ENCODE peak calls at places on chromosomes 12 and 14, in seven cellular contexts. One of them, this sample, is unnamed.

GRCh38 chr12:116635487-116635886 is 76.3 kb downstream of the MAP1LC3B2 start:
- DNase-seq in foreskin fibroblast: no peak
- DNase-seq in A549: no peak
- DNase-seq in upper lobe of right lung: no peak
- DNase-seq in AG09309: no peak
- DNase-seq in cardiac fibroblast: no peak
- DNase-seq in tibial artery: no peak
- DNase-seq in this sample: no peak

GRCh38 chr12:54036620-54037359 is 3.9 kb downstream of the HOXC5 start:
- DNase-seq in tibial artery: peak
- DNase-seq in A549: peak
- DNase-seq in AG09309: no peak
- DNase-seq in upper lobe of right lung: no peak
- DNase-seq in foreskin fibroblast: peak
- DNase-seq in cardiac fibroblast: no peak
- DNase-seq in this sample: no peak

GRCh38 chr12:70619471-70620152 is 17.6 kb downstream of the PTPRB start:
- DNase-seq in upper lobe of right lung: no peak
- DNase-seq in tibial artery: no peak
- DNase-seq in A549: no peak
- DNase-seq in AG09309: peak
- DNase-seq in cardiac fibroblast: no peak
- DNase-seq in foreskin fibroblast: peak
- DNase-seq in this sample: no peak

GRCh38 chr14:68473794-68474193 is 319.1 kb downstream of the ZFP36L1 start:
- DNase-seq in foreskin fibroblast: peak
- DNase-seq in upper lobe of right lung: no peak
- DNase-seq in tibial artery: no peak
- DNase-seq in AG09309: no peak
- DNase-seq in cardiac fibroblast: peak
- DNase-seq in A549: peak
- DNase-seq in this sample: peak

GRCh38 chr14:56294125-56294524 is 175.9 kb downstream of the PELI2 start:
- DNase-seq in AG09309: no peak
- DNase-seq in cardiac fibroblast: no peak
- DNase-seq in upper lobe of right lung: no peak
- DNase-seq in foreskin fibroblast: no peak
- DNase-seq in tibial artery: no peak
- DNase-seq in A549: peak
- DNase-seq in this sample: no peak

GRCh38 chr14:74843653-74844052 is 32.3 kb downstream of the PROX2 start:
- DNase-seq in A549: no peak
- DNase-seq in cardiac fibroblast: peak
- DNase-seq in upper lobe of right lung: no peak
- DNase-seq in tibial artery: no peak
- DNase-seq in AG09309: no peak
- DNase-seq in foreskin fibroblast: peak
- DNase-seq in this sample: no peak

GRCh38 chr12:67714648-67715047 is 66.1 kb downstream of the DYRK2 start:
- DNase-seq in AG09309: no peak
- DNase-seq in foreskin fibroblast: peak
- DNase-seq in A549: peak
- DNase-seq in cardiac fibroblast: no peak
- DNase-seq in tibial artery: no peak
- DNase-seq in upper lobe of right lung: no peak
- DNase-seq in this sample: no peak

GRCh38 chr12:62075860-62076259 is 184.3 kb upstream of the USP15 start:
- DNase-seq in foreskin fibroblast: no peak
- DNase-seq in A549: no peak
- DNase-seq in tibial artery: no peak
- DNase-seq in cardiac fibroblast: no peak
- DNase-seq in AG09309: no peak
- DNase-seq in upper lobe of right lung: no peak
- DNase-seq in this sample: no peak

GRCh38 chr12:116116650-116117424 is 160.7 kb downstream of the MED13L start:
- DNase-seq in AG09309: no peak
- DNase-seq in foreskin fibroblast: peak
- DNase-seq in tibial artery: no peak
- DNase-seq in A549: no peak
- DNase-seq in upper lobe of right lung: no peak
- DNase-seq in cardiac fibroblast: no peak
- DNase-seq in this sample: no peak

GRCh38 chr12:98399532-98399931 is 115.9 kb upstream of the TMPO start:
- DNase-seq in cardiac fibroblast: peak
- DNase-seq in foreskin fibroblast: peak
- DNase-seq in AG09309: peak
- DNase-seq in tibial artery: no peak
- DNase-seq in A549: peak
- DNase-seq in upper lobe of right lung: no peak
- DNase-seq in this sample: no peak

GRCh38 chr14:60758875-60759274 is 24.3 kb downstream of the MNAT1 start:
- DNase-seq in foreskin fibroblast: no peak
- DNase-seq in upper lobe of right lung: no peak
- DNase-seq in tibial artery: no peak
- DNase-seq in A549: no peak
- DNase-seq in cardiac fibroblast: no peak
- DNase-seq in AG09309: no peak
- DNase-seq in this sample: no peak

GRCh38 chr12:124518051-124518932 is 49.1 kb downstream of the NCOR2 start:
- DNase-seq in AG09309: peak
- DNase-seq in upper lobe of right lung: peak
- DNase-seq in A549: peak
- DNase-seq in tibial artery: peak
- DNase-seq in cardiac fibroblast: peak
- DNase-seq in foreskin fibroblast: peak
- DNase-seq in this sample: peak

GRCh38 chr12:71478277-71478676 is 38.7 kb downstream of the LGR5 start:
- DNase-seq in foreskin fibroblast: peak
- DNase-seq in AG09309: no peak
- DNase-seq in cardiac fibroblast: no peak
- DNase-seq in tibial artery: no peak
- DNase-seq in A549: no peak
- DNase-seq in upper lobe of right lung: no peak
- DNase-seq in this sample: no peak

GRCh38 chr14:104985675-104986486 is at the start of gene CLBA1:
- DNase-seq in cardiac fibroblast: peak
- DNase-seq in A549: peak
- DNase-seq in upper lobe of right lung: peak
- DNase-seq in tibial artery: peak
- DNase-seq in AG09309: no peak
- DNase-seq in foreskin fibroblast: peak
- DNase-seq in this sample: no peak

GRCh38 chr12:94640134-94640928 is 10.0 kb downstream of the TMCC3 start:
- DNase-seq in cardiac fibroblast: peak
- DNase-seq in AG09309: peak
- DNase-seq in A549: no peak
- DNase-seq in tibial artery: no peak
- DNase-seq in upper lobe of right lung: no peak
- DNase-seq in foreskin fibroblast: peak
- DNase-seq in this sample: peak

GRCh38 chr12:4987076-4987775 is 56.5 kb upstream of the KCNA5 start:
- DNase-seq in tibial artery: no peak
- DNase-seq in cardiac fibroblast: no peak
- DNase-seq in foreskin fibroblast: no peak
- DNase-seq in AG09309: no peak
- DNase-seq in A549: no peak
- DNase-seq in upper lobe of right lung: no peak
- DNase-seq in this sample: no peak

GRCh38 chr12:21165048-21165447 is 34.1 kb downstream of the SLCO1B1 start:
- DNase-seq in AG09309: no peak
- DNase-seq in cardiac fibroblast: no peak
- DNase-seq in tibial artery: no peak
- DNase-seq in upper lobe of right lung: no peak
- DNase-seq in A549: no peak
- DNase-seq in foreskin fibroblast: no peak
- DNase-seq in this sample: no peak

GRCh38 chr12:124514996-124515932 is 52.1 kb downstream of the NCOR2 start:
- DNase-seq in upper lobe of right lung: no peak
- DNase-seq in foreskin fibroblast: no peak
- DNase-seq in AG09309: no peak
- DNase-seq in cardiac fibroblast: no peak
- DNase-seq in A549: no peak
- DNase-seq in tibial artery: no peak
- DNase-seq in this sample: no peak

GRCh38 chr12:54300732-54301427 is at the start of gene NFE2:
- DNase-seq in tibial artery: no peak
- DNase-seq in upper lobe of right lung: peak
- DNase-seq in cardiac fibroblast: peak
- DNase-seq in foreskin fibroblast: peak
- DNase-seq in A549: peak
- DNase-seq in AG09309: no peak
- DNase-seq in this sample: no peak

GRCh38 chr14:64704743-64705405 is 650 bp downstream of the PLEKHG3 start:
- DNase-seq in tibial artery: peak
- DNase-seq in cardiac fibroblast: no peak
- DNase-seq in upper lobe of right lung: peak
- DNase-seq in A549: no peak
- DNase-seq in foreskin fibroblast: peak
- DNase-seq in AG09309: no peak
- DNase-seq in this sample: no peak

GRCh38 chr14:64706119-64706465 is 1.9 kb downstream of the PLEKHG3 start:
- DNase-seq in AG09309: no peak
- DNase-seq in cardiac fibroblast: no peak
- DNase-seq in A549: no peak
- DNase-seq in upper lobe of right lung: no peak
- DNase-seq in foreskin fibroblast: no peak
- DNase-seq in tibial artery: no peak
- DNase-seq in this sample: no peak

GRCh38 chr14:64704145-64704742 is at the start of gene PLEKHG3:
- DNase-seq in foreskin fibroblast: peak
- DNase-seq in cardiac fibroblast: peak
- DNase-seq in A549: peak
- DNase-seq in AG09309: no peak
- DNase-seq in tibial artery: peak
- DNase-seq in upper lobe of right lung: peak
- DNase-seq in this sample: no peak

GRCh38 chr14:64706552-64707193 is 2.4 kb downstream of the PLEKHG3 start:
- DNase-seq in cardiac fibroblast: no peak
- DNase-seq in foreskin fibroblast: no peak
- DNase-seq in AG09309: no peak
- DNase-seq in upper lobe of right lung: no peak
- DNase-seq in tibial artery: peak
- DNase-seq in A549: peak
- DNase-seq in this sample: no peak

GRCh38 chr14:64705406-64706118 is 1.3 kb downstream of the PLEKHG3 start:
- DNase-seq in upper lobe of right lung: no peak
- DNase-seq in AG09309: no peak
- DNase-seq in foreskin fibroblast: no peak
- DNase-seq in cardiac fibroblast: no peak
- DNase-seq in tibial artery: peak
- DNase-seq in A549: no peak
- DNase-seq in this sample: no peak
- H3K4me3 ChIP-seq in upper lobe of right lung: peak
- H3K4me3 ChIP-seq in AG09309: peak
- H3K4me3 ChIP-seq in foreskin fibroblast: peak
- H3K4me3 ChIP-seq in cardiac fibroblast: peak
- H3K4me3 ChIP-seq in tibial artery: peak
- H3K4me3 ChIP-seq in A549: peak
- H3K4me3 ChIP-seq in this sample: peak

DNA sequence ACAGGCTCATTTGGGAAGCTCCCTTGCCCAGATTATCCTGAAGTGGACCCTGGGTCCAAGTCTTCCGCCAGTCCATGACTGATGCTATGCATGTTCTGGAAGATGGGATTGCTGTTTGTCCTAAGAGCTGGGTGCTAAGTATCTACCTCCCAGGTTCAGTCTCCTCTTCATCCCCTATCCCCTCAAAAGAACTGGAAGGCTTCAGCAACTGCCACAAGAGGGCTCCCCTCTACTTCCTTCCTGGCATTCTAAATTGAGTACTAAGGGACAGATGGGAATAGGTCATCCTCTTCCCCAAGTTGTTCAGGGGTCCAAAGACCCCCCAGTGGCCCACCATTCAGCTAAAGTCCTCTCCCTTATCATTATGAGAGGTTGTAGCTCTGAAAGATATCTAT is 9.0 kb upstream of the FKBP11 start:
- DNase-seq in upper lobe of right lung: no peak
- DNase-seq in tibial artery: no peak
- DNase-seq in AG09309: no peak
- DNase-seq in foreskin fibroblast: no peak
- DNase-seq in A549: peak
- DNase-seq in cardiac fibroblast: no peak
- DNase-seq in this sample: no peak
- TF ChIP-seq CTCF in upper lobe of right lung: peak
- TF ChIP-seq CTCF in tibial artery: no peak
- TF ChIP-seq CTCF in AG09309: peak
- TF ChIP-seq CTCF in foreskin fibroblast: peak
- TF ChIP-seq CTCF in A549: peak
- TF ChIP-seq CTCF in cardiac fibroblast: no peak
- TF ChIP-seq CTCF in this sample: peak

GRCh38 chr12:22533155-22533554 is 11.2 kb downstream of the C2CD5 start:
- DNase-seq in upper lobe of right lung: no peak
- DNase-seq in foreskin fibroblast: no peak
- DNase-seq in tibial artery: no peak
- DNase-seq in cardiac fibroblast: no peak
- DNase-seq in A549: no peak
- DNase-seq in AG09309: no peak
- DNase-seq in this sample: no peak

GRCh38 chr12:22537000-22537544 is 7.3 kb downstream of the C2CD5 start:
- DNase-seq in cardiac fibroblast: no peak
- DNase-seq in upper lobe of right lung: no peak
- DNase-seq in AG09309: no peak
- DNase-seq in A549: no peak
- DNase-seq in tibial artery: no peak
- DNase-seq in foreskin fibroblast: no peak
- DNase-seq in this sample: no peak

GRCh38 chr12:22535038-22535437 is 9.3 kb downstream of the C2CD5 start:
- DNase-seq in tibial artery: no peak
- DNase-seq in upper lobe of right lung: no peak
- DNase-seq in AG09309: no peak
- DNase-seq in A549: no peak
- DNase-seq in cardiac fibroblast: no peak
- DNase-seq in foreskin fibroblast: no peak
- DNase-seq in this sample: no peak

GRCh38 chr12:22538336-22538735 is 6.0 kb downstream of the C2CD5 start:
- DNase-seq in AG09309: no peak
- DNase-seq in cardiac fibroblast: no peak
- DNase-seq in upper lobe of right lung: no peak
- DNase-seq in tibial artery: no peak
- DNase-seq in A549: no peak
- DNase-seq in foreskin fibroblast: no peak
- DNase-seq in this sample: no peak

DNA sequence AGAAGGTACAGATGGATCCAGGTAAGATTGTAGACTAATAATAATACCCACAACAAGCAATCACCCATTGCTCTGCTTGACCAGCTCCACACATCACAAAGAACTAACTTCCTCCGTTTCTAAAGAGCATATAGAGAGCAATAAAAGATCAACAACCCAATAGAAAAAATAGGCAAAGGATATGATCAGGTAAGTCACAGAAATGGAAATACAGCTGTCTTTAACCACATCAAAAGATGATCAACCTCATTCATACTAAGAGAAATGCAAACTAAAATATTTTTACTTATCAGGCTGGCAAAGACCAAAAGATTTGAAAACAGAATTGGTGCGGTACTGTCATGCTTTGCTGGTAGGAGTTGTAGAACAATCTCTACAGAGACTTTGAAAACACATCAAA is 8.9 kb downstream of the C2CD5 start:
- DNase-seq in tibial artery: no peak
- DNase-seq in foreskin fibroblast: no peak
- DNase-seq in AG09309: no peak
- DNase-seq in A549: no peak
- DNase-seq in cardiac fibroblast: no peak
- DNase-seq in upper lobe of right lung: no peak
- DNase-seq in this sample: no peak
- H3K4me3 ChIP-seq in tibial artery: no peak
- H3K4me3 ChIP-seq in foreskin fibroblast: no peak
- H3K4me3 ChIP-seq in AG09309: no peak
- H3K4me3 ChIP-seq in A549: no peak
- H3K4me3 ChIP-seq in cardiac fibroblast: no peak
- H3K4me3 ChIP-seq in upper lobe of right lung: no peak
- H3K4me3 ChIP-seq in this sample: no peak

GRCh38 chr12:33429468-33429867 is 10.2 kb downstream of the SYT10 start:
- DNase-seq in AG09309: no peak
- DNase-seq in A549: no peak
- DNase-seq in foreskin fibroblast: no peak
- DNase-seq in upper lobe of right lung: no peak
- DNase-seq in cardiac fibroblast: no peak
- DNase-seq in tibial artery: no peak
- DNase-seq in this sample: no peak
- TF ChIP-seq CTCF in AG09309: no peak
- TF ChIP-seq CTCF in A549: no peak
- TF ChIP-seq CTCF in foreskin fibroblast: no peak
- TF ChIP-seq CTCF in upper lobe of right lung: no peak
- TF ChIP-seq CTCF in cardiac fibroblast: no peak
- TF ChIP-seq CTCF in tibial artery: no peak
- TF ChIP-seq CTCF in this sample: no peak